ENCODE peak calls at places on chromosomes 6 and 20, in five cellular contexts. One of them, this sample, is unnamed.

GRCh38 chr6:25441658-25442276 is 162.6 kb downstream of the CARMIL1 start:
- DNase-seq in K562: no peak
- DNase-seq in GM12878: no peak
- DNase-seq in SK-N-SH: no peak
- DNase-seq in HepG2: no peak
- DNase-seq in this sample: no peak

GRCh38 chr6:78916411-78916810 is 49.1 kb downstream of the IRAK1BP1 start:
- DNase-seq in K562: no peak
- DNase-seq in GM12878: no peak
- DNase-seq in SK-N-SH: no peak
- DNase-seq in HepG2: no peak
- DNase-seq in this sample: no peak

GRCh38 chr6:134077301-134077700 is 24.9 kb upstream of the SLC2A12 start:
- DNase-seq in K562: peak
- DNase-seq in GM12878: no peak
- DNase-seq in SK-N-SH: no peak
- DNase-seq in HepG2: no peak
- DNase-seq in this sample: no peak

GRCh38 chr6:5302995-5303622 is 41.8 kb downstream of the FARS2 start:
- DNase-seq in K562: peak
- DNase-seq in GM12878: peak
- DNase-seq in SK-N-SH: no peak
- DNase-seq in HepG2: peak
- DNase-seq in this sample: peak

GRCh38 chr6:123519191-123519510 is 117.6 kb downstream of the TRDN start:
- DNase-seq in K562: no peak
- DNase-seq in GM12878: no peak
- DNase-seq in SK-N-SH: no peak
- DNase-seq in HepG2: no peak
- DNase-seq in this sample: no peak

GRCh38 chr20:49979030-49979832 is 3.5 kb upstream of the SNAI1 start:
- DNase-seq in K562: peak
- DNase-seq in GM12878: no peak
- DNase-seq in SK-N-SH: peak
- DNase-seq in HepG2: peak
- DNase-seq in this sample: peak

GRCh38 chr6:9521152-9521530 is 893.7 kb downstream of the TFAP2A start:
- DNase-seq in K562: no peak
- DNase-seq in GM12878: peak
- DNase-seq in SK-N-SH: no peak
- DNase-seq in HepG2: no peak
- DNase-seq in this sample: no peak

GRCh38 chr6:142702501-142703460 is 242.2 kb downstream of the HIVEP2 start:
- DNase-seq in K562: peak
- DNase-seq in GM12878: no peak
- DNase-seq in SK-N-SH: peak
- DNase-seq in HepG2: no peak
- DNase-seq in this sample: no peak

GRCh38 chr20:19992996-19993908 is 23.9 kb upstream of the NAA20 start:
- DNase-seq in K562: peak
- DNase-seq in GM12878: no peak
- DNase-seq in SK-N-SH: peak
- DNase-seq in HepG2: peak
- DNase-seq in this sample: no peak

GRCh38 chr20:19137641-19138040 is 74.8 kb upstream of the SLC24A3 start:
- DNase-seq in K562: no peak
- DNase-seq in GM12878: no peak
- DNase-seq in SK-N-SH: no peak
- DNase-seq in HepG2: no peak
- DNase-seq in this sample: no peak

GRCh38 chr6:109478848-109479624 is 4.0 kb downstream of the ZBTB24 start:
- DNase-seq in K562: no peak
- DNase-seq in GM12878: no peak
- DNase-seq in SK-N-SH: no peak
- DNase-seq in HepG2: peak
- DNase-seq in this sample: no peak

GRCh38 chr20:57919059-57919458 is 209.2 kb upstream of the PMEPA1 start:
- DNase-seq in K562: no peak
- DNase-seq in GM12878: no peak
- DNase-seq in SK-N-SH: no peak
- DNase-seq in HepG2: no peak
- DNase-seq in this sample: no peak

GRCh38 chr6:169253745-169254238 is at the start of gene THBS2:
- DNase-seq in K562: no peak
- DNase-seq in GM12878: no peak
- DNase-seq in SK-N-SH: no peak
- DNase-seq in HepG2: no peak
- DNase-seq in this sample: no peak

GRCh38 chr6:44021628-44022295 is 105.5 kb downstream of the MRPL14 start:
- DNase-seq in K562: no peak
- DNase-seq in GM12878: no peak
- DNase-seq in SK-N-SH: no peak
- DNase-seq in HepG2: no peak
- DNase-seq in this sample: no peak

GRCh38 chr6:153368131-153368530 is 237.0 kb upstream of the RGS17 start:
- DNase-seq in K562: no peak
- DNase-seq in GM12878: no peak
- DNase-seq in SK-N-SH: no peak
- DNase-seq in HepG2: no peak
- DNase-seq in this sample: no peak

GRCh38 chr6:99514089-99514488 is 1.1 kb downstream of the USP45 start:
- DNase-seq in K562: peak
- DNase-seq in GM12878: no peak
- DNase-seq in SK-N-SH: peak
- DNase-seq in HepG2: no peak
- DNase-seq in this sample: no peak

GRCh38 chr6:28082939-28083338 is 2.6 kb downstream of the ZNF165 start:
- DNase-seq in K562: no peak
- DNase-seq in GM12878: no peak
- DNase-seq in SK-N-SH: no peak
- DNase-seq in HepG2: no peak
- DNase-seq in this sample: no peak

GRCh38 chr20:62668441-62669027 is 26.2 kb downstream of the SLCO4A1 start:
- DNase-seq in K562: peak
- DNase-seq in GM12878: no peak
- DNase-seq in SK-N-SH: peak
- DNase-seq in HepG2: peak
- DNase-seq in this sample: peak

GRCh38 chr6:31851485-31851832 is 11.2 kb downstream of the NEU1 start:
- DNase-seq in K562: no peak
- DNase-seq in GM12878: no peak
- DNase-seq in SK-N-SH: no peak
- DNase-seq in HepG2: no peak
- DNase-seq in this sample: no peak

GRCh38 chr6:152309648-152310047 is 327.5 kb downstream of the SYNE1 start:
- DNase-seq in K562: no peak
- DNase-seq in GM12878: no peak
- DNase-seq in SK-N-SH: no peak
- DNase-seq in HepG2: no peak
- DNase-seq in this sample: no peak

GRCh38 chr6:155259897-155260296 is 3.9 kb upstream of the CLDN20 start:
- DNase-seq in K562: no peak
- DNase-seq in GM12878: no peak
- DNase-seq in SK-N-SH: no peak
- DNase-seq in HepG2: no peak
- DNase-seq in this sample: no peak

GRCh38 chr20:21235346-21235712 is 67.8 kb upstream of the XRN2 start:
- DNase-seq in K562: no peak
- DNase-seq in GM12878: no peak
- DNase-seq in SK-N-SH: no peak
- DNase-seq in HepG2: no peak
- DNase-seq in this sample: no peak

GRCh38 chr6:168838000-168838399 is 397.0 kb downstream of the SMOC2 start:
- DNase-seq in K562: no peak
- DNase-seq in GM12878: no peak
- DNase-seq in SK-N-SH: peak
- DNase-seq in HepG2: no peak
- DNase-seq in this sample: no peak

GRCh38 chr6:116793224-116793623 is 27.7 kb upstream of the FAM162B start:
- DNase-seq in K562: no peak
- DNase-seq in GM12878: no peak
- DNase-seq in SK-N-SH: no peak
- DNase-seq in HepG2: no peak
- DNase-seq in this sample: no peak

GRCh38 chr6:4932506-4932903 is 71.3 kb downstream of the RPP40 start:
- DNase-seq in K562: no peak
- DNase-seq in GM12878: no peak
- DNase-seq in SK-N-SH: no peak
- DNase-seq in HepG2: no peak
- DNase-seq in this sample: no peak

GRCh38 chr20:50727792-50728485 is 3.4 kb upstream of the PARD6B start:
- DNase-seq in K562: no peak
- DNase-seq in GM12878: no peak
- DNase-seq in SK-N-SH: no peak
- DNase-seq in HepG2: peak
- DNase-seq in this sample: no peak

GRCh38 chr6:42316390-42316970 is 98.8 kb upstream of the MRPS10 start:
- DNase-seq in K562: peak
- DNase-seq in GM12878: peak
- DNase-seq in SK-N-SH: no peak
- DNase-seq in HepG2: no peak
- DNase-seq in this sample: no peak

GRCh38 chr20:64063389-64064144 is 569 bp downstream of the TCEA2 start:
- DNase-seq in K562: peak
- DNase-seq in GM12878: no peak
- DNase-seq in SK-N-SH: peak
- DNase-seq in HepG2: no peak
- DNase-seq in this sample: no peak

GRCh38 chr6:86537311-86537861 is 399.9 kb upstream of the HTR1E start:
- DNase-seq in K562: no peak
- DNase-seq in GM12878: no peak
- DNase-seq in SK-N-SH: peak
- DNase-seq in HepG2: no peak
- DNase-seq in this sample: no peak

GRCh38 chr20:37758332-37758731 is 64.5 kb downstream of the CTNNBL1 start:
- DNase-seq in K562: peak
- DNase-seq in GM12878: no peak
- DNase-seq in SK-N-SH: no peak
- DNase-seq in HepG2: peak
- DNase-seq in this sample: peak

GRCh38 chr6:56732517-56732916 is 89.8 kb upstream of the DST start:
- DNase-seq in K562: no peak
- DNase-seq in GM12878: no peak
- DNase-seq in SK-N-SH: no peak
- DNase-seq in HepG2: no peak
- DNase-seq in this sample: no peak

GRCh38 chr6:56734334-56734733 is 91.6 kb upstream of the DST start:
- DNase-seq in K562: no peak
- DNase-seq in GM12878: no peak
- DNase-seq in SK-N-SH: no peak
- DNase-seq in HepG2: no peak
- DNase-seq in this sample: no peak

GRCh38 chr6:56733298-56733697 is 90.6 kb upstream of the DST start:
- DNase-seq in K562: no peak
- DNase-seq in GM12878: no peak
- DNase-seq in SK-N-SH: no peak
- DNase-seq in HepG2: no peak
- DNase-seq in this sample: no peak

GRCh38 chr6:56729719-56730118 is 87.0 kb upstream of the DST start:
- DNase-seq in K562: no peak
- DNase-seq in GM12878: no peak
- DNase-seq in SK-N-SH: no peak
- DNase-seq in HepG2: no peak
- DNase-seq in this sample: no peak

GRCh38 chr6:56730663-56731529 is 88.2 kb upstream of the DST start:
- DNase-seq in K562: no peak
- DNase-seq in GM12878: no peak
- DNase-seq in SK-N-SH: no peak
- DNase-seq in HepG2: no peak
- DNase-seq in this sample: no peak
- TF ChIP-seq FOXM1 in K562: no peak
- TF ChIP-seq FOXM1 in GM12878: no peak
- TF ChIP-seq FOXM1 in SK-N-SH: peak
- TF ChIP-seq FOXM1 in HepG2: no peak
- TF ChIP-seq FOXM1 in this sample: no peak

GRCh38 chr6:8005136-8005535 is 59.1 kb downstream of the BLOC1S5 start:
- DNase-seq in K562: no peak
- DNase-seq in GM12878: no peak
- DNase-seq in SK-N-SH: no peak
- DNase-seq in HepG2: no peak
- DNase-seq in this sample: no peak
- TF ChIP-seq FOXM1 in K562: no peak
- TF ChIP-seq FOXM1 in GM12878: no peak
- TF ChIP-seq FOXM1 in SK-N-SH: no peak
- TF ChIP-seq FOXM1 in HepG2: no peak
- TF ChIP-seq FOXM1 in this sample: no peak

GRCh38 chr6:158501638-158502592 is 58.0 kb upstream of the TMEM181 start:
- DNase-seq in K562: no peak
- DNase-seq in GM12878: no peak
- DNase-seq in SK-N-SH: no peak
- DNase-seq in HepG2: no peak
- DNase-seq in this sample: no peak

GRCh38 chr6:158503222-158503621 is 56.7 kb upstream of the TMEM181 start:
- DNase-seq in K562: no peak
- DNase-seq in GM12878: no peak
- DNase-seq in SK-N-SH: no peak
- DNase-seq in HepG2: no peak
- DNase-seq in this sample: no peak

GRCh38 chr6:158505194-158505593 is 54.7 kb upstream of the TMEM181 start:
- DNase-seq in K562: no peak
- DNase-seq in GM12878: no peak
- DNase-seq in SK-N-SH: no peak
- DNase-seq in HepG2: no peak
- DNase-seq in this sample: no peak

GRCh38 chr6:158502593-158502950 is 57.3 kb upstream of the TMEM181 start:
- DNase-seq in K562: no peak
- DNase-seq in GM12878: no peak
- DNase-seq in SK-N-SH: no peak
- DNase-seq in HepG2: no peak
- DNase-seq in this sample: no peak

GRCh38 chr6:158503846-158504245 is 56.0 kb upstream of the TMEM181 start:
- DNase-seq in K562: no peak
- DNase-seq in GM12878: no peak
- DNase-seq in SK-N-SH: no peak
- DNase-seq in HepG2: no peak
- DNase-seq in this sample: no peak
- TF ChIP-seq FOXM1 in K562: no peak
- TF ChIP-seq FOXM1 in GM12878: no peak
- TF ChIP-seq FOXM1 in SK-N-SH: no peak
- TF ChIP-seq FOXM1 in HepG2: no peak
- TF ChIP-seq FOXM1 in this sample: no peak

DNA sequence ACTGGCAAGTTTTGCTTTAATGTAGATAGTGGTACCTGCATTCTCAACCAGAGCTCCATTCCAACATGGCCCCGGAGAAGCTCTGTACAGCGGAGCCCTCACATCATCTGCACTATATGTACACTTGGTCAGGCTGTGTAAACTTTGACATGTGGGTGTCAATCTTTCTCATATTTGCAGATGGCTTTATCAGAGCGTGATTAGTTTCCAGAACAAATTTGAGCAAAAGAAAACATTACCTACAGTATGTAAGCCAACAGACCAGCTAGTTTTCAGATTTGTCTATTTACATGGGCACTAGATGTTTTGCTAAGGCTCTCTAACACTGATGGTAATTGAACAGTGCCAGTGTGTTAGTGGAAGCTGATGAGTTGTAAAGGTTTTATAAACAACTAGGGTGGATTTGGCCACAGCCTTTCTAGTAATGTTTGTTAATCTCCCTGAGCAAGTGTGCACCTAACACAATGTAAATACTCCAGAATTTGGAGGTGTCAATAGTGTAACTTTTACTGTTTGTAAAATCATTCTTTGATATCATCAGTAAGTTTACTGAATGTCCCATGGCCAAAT is 131.8 kb downstream of the FOXA2 start:
- DNase-seq in K562: no peak
- DNase-seq in GM12878: no peak
- DNase-seq in SK-N-SH: no peak
- DNase-seq in HepG2: peak
- DNase-seq in this sample: no peak
- TF ChIP-seq FOXM1 in K562: no peak
- TF ChIP-seq FOXM1 in GM12878: no peak
- TF ChIP-seq FOXM1 in SK-N-SH: no peak
- TF ChIP-seq FOXM1 in HepG2: no peak
- TF ChIP-seq FOXM1 in this sample: no peak